ENCODE peak calls at places on chromosomes 2 and 18, in four cellular contexts. K, G, I and N are unnamed samples.

GRCh38 chr2:27624943-27625342 is 3.9 kb downstream of the CCDC121 start:
- DNase-seq in K (no peak), G (no peak), I (no peak), N (no peak)

GRCh38 chr2:240237609-240238151 is 97.2 kb upstream of the OTOS start:
- DNase-seq in K (peak), G (no peak), I (no peak), N (no peak)

GRCh38 chr2:69559696-69560482 is 83.7 kb downstream of the AAK1 start:
- DNase-seq in K (peak), G (peak), I (no peak), N (peak)

GRCh38 chr2:37551783-37552182 is 119.7 kb downstream of the CDC42EP3 start:
- DNase-seq in K (no peak), G (no peak), I (no peak), N (no peak)

GRCh38 chr2:207449673-207450072 is 80.1 kb upstream of the CREB1 start:
- DNase-seq in K (no peak), G (no peak), I (no peak), N (no peak)

GRCh38 chr18:35158728-35159443 is 81.9 kb upstream of the ZNF397 start:
- DNase-seq in K (no peak), G (no peak), I (no peak), N (no peak)

GRCh38 chr2:101388232-101388631 is 929 bp upstream of the CREG2 start:
- DNase-seq in K (no peak), G (no peak), I (no peak), N (peak)

GRCh38 chr2:36967236-36967876 is 1.0 kb upstream of the STRN start:
- DNase-seq in K (no peak), G (peak), I (no peak), N (no peak)

GRCh38 chr18:21194871-21195771 is 46.9 kb upstream of the GREB1L start:
- DNase-seq in K (peak), G (peak), I (no peak), N (no peak)

GRCh38 chr2:240567872-240568677 is at the start of gene RNPEPL1:
- DNase-seq in K (peak), G (no peak), I (no peak), N (peak)

GRCh38 chr18:58321986-58322385 is 278.0 kb downstream of the NEDD4L start:
- DNase-seq in K (peak), G (peak), I (no peak), N (no peak)

GRCh38 chr2:60278906-60279305 is 274.5 kb downstream of the BCL11A start:
- DNase-seq in K (no peak), G (no peak), I (no peak), N (no peak)
- TF ChIP-seq NR2C2 in K (no peak), G (no peak), I (no peak), N (no peak)

DNA sequence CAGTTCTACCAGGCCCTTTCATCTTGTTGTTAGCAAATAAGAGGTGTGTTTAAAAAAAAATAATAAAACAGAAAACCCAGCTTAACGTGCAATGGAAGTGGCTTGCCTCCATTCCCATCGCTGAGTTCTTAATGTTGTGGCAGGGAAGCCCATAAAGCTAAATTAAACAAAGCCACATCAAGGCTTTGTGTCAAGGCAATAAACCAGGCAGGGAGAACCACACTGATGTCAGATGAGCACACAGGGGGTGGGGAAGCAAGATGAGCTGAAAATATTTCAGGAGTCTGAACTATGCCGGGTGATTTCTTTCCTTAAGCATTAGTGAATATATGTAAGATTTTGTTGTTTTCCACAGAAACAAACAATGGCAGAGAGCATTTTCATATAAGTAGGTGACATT is 73.5 kb downstream of the PHLPP1 start:
- DNase-seq in K (no peak), G (no peak), I (no peak), N (no peak)
- TF ChIP-seq CREM in K (no peak), G (no peak), I (no peak), N (no peak)

DNA sequence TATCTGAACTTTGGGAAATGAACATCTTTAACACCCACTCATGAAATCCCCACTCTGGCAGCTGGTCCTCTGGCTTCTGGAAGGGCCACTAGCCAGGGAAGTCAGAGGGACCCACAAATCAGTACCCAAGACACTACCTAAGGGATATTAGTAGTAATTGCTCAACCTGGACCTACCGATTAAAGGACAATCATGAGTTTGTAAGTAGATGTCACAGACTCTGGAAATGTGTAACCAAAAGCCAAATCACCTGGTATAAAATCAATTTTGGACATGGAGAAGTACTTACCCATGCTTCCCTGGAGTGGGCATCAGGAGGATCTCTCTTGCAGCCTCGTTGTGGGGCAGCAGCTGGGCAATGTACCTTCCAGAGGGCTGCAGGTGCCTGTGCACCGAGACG is 389.8 kb downstream of the ALK start:
- DNase-seq in K (no peak), G (no peak), I (no peak), N (no peak)
- TF ChIP-seq NR2C2 in K (no peak), G (no peak), I (no peak), N (no peak)

GRCh38 chr2:176187306-176188217 is 906 bp upstream of the HOXD1 start:
- DNase-seq in K (no peak), G (peak), I (no peak), N (peak)
- TF ChIP-seq CREM in K (no peak), G (peak), I (no peak), N (no peak)

DNA sequence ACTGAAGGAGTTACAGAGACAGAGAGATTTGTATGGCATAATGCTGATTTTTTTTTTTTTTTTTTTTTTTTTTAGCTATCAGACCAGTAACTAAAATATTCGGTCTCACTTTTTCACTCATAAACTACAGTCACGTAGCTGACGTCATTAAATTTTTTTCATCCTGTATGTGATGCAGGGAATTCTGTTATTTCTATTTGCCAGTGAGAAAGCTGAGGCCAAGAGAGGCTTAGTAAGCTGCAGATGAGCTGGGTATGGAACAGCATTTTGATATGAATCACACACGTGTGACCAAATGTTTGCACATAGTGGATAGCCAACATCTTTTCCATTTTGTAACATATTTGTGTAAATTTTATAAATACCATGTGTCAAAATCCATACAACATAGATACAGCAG is 79.1 kb upstream of the EPB41L3 start:
- DNase-seq in K (no peak), G (no peak), I (no peak), N (no peak)
- TF ChIP-seq NR2C2 in K (no peak), G (no peak), I (no peak), N (no peak)

DNA sequence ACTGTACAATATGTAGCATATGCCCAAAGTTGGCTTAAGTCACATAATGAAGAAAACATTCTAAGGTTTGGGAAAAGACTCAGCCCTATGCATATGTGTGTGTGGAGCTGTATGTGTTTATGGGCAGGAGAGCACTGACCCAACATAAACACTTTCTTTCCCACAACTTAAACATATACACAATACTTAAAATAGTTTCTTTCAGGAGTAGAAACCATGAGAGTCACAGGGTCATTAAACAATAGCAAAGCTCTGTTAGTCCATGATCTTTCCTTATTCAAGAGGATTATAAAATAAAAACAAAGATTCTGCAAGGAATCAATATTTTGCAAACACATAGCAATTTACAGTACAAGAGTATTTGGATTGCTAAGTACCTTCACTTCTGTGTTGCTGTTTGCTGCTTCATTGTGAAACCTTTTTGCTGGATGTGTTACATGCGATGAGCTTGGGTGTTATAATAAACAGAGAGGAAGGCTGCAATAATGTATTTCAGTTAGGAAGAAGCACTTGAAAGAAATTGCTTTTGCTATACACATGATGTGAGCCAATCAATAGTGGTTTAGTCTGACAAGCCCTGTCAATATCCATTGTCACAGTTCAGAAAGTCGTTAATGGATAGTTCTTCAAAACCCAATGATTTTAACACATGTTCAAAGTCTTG is 347.3 kb downstream of the ARHGAP15 start:
- DNase-seq in K (no peak), G (no peak), I (no peak), N (no peak)
- TF ChIP-seq CREM in K (no peak), G (no peak), I (no peak), N (no peak)

DNA sequence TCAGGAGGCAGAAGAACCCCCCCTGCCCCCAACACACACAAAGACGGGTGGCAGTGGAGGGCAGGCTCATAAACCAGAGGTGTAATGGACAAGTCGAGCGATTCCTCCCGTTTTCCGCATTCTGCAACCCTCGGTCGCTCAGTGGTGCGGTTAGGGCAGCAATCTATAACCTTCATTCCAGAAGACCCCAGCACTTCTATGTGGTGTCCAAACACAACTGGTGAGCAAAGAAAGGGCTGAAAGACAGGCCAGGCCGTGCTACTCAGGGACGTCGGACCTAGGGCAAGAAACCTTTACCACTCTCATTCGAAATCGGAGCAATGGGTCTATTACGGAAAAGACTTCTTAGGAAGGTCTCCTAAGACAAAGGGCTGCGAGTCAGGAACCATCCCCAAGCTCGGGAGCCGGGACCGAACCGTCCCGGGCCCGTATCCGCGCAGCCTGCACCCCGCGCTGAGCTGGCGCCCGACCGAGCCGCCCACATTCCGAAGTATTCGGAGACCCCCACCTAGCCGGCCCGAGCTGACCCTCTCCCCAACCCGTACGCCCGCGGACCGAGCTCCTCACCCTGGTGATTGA is 568 bp downstream of the ARL5A start:
- DNase-seq in K (no peak), G (peak), I (no peak), N (peak)
- TF ChIP-seq NR2C2 in K (no peak), G (no peak), I (no peak), N (no peak)

DNA sequence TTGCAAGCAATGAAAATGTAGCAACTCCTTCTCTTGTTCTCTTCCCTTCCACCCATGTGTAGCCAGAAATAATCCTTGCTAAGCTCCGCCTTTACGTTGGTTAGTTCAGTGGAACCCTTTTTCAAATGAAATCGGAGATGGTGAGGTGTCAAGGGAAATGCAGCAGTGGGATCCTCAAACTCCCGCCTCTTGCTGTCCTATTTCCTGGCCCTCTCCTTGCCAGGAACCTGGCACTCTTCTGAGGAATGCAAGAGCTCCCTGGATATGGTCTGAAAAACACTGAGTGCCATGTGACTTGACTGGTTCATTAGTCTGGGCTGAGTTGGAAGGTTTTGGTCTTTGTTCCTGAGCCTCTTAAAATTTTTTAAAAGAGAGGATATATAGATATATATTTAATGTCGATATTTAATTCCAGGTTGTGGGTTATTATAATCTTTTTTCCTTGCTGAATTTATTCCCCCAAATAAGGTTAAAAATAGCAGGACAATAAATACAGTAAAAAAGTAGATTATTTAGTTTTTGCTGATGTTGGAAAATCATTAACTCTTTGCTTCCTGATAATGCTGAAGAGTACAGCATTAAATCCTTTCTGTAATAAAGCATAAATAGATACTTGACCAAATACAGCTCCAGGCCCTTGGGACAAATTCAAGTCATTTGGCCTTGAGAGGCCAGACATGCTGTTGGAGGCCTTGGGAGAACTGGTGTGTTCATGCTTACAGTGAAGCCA is 116.2 kb downstream of the EML6 start:
- DNase-seq in K (no peak), G (no peak), I (no peak), N (no peak)
- TF ChIP-seq CREM in K (no peak), G (no peak), I (no peak), N (no peak)

GRCh38 chr18:51340332-51340731 is 142.9 kb upstream of the MEX3C start:
- DNase-seq in K (no peak), G (no peak), I (no peak), N (no peak)

GRCh38 chr18:51342815-51343214 is 145.3 kb upstream of the MEX3C start:
- DNase-seq in K (no peak), G (peak), I (no peak), N (no peak)

GRCh38 chr18:51337406-51337805 is 139.9 kb upstream of the MEX3C start:
- DNase-seq in K (no peak), G (no peak), I (no peak), N (no peak)

GRCh38 chr18:51339866-51340265 is 142.4 kb upstream of the MEX3C start:
- DNase-seq in K (no peak), G (no peak), I (no peak), N (no peak)
- TF ChIP-seq NR2C2 in K (no peak), G (no peak), I (no peak), N (no peak)

DNA sequence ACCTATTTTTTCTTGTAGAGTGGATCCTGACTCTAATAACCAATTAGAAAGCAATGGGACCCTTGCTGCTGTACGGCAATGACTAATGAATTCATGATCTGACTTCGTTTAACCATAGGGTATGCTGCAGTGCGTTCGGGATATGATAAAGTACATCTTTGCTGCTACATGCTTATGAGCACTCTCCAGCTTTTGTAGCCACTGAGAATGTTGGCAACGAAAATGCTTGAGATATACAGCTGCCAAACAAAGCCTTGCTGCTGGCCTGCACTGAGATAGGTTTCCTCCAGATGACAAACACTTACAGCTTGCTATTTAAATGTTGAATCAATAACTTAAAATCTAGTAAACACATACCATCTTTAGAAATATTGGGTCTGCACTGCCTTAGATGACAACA is 372.4 kb upstream of the SLC8A1 start:
- DNase-seq in K (no peak), G (no peak), I (no peak), N (no peak)
- TF ChIP-seq CREM in K (no peak), G (no peak), I (no peak), N (no peak)